ENCODE peak calls at places on chromosome 19, in seven cellular contexts. V is astrocyte of the spinal cord; D is cerebellum; H is activated CD4-positive, CD25-positive, alpha-beta regulatory T cell treated with anti-CD3 and anti-CD28 coated beads, Interleukin-2, amount 50 U/mL, for 16 hours; Y is fibroblast of pulmonary artery; G is hepatic stellate cell; F is HT1080. T is an unnamed sample.

GRCh38 chr19:1663854-1664253 is 11.4 kb upstream of the TCF3 start:
- DNase-seq in V (no peak), D (no peak), H (no peak), Y (no peak), G (no peak), F (no peak), T (no peak)

GRCh38 chr19:35306473-35307246 is 14.7 kb downstream of the MAG start:
- DNase-seq in V (no peak), D (no peak), H (no peak), Y (no peak), G (no peak), F (peak; percentile 18), T (no peak)

GRCh38 chr19:28694812-28695211 is 518.1 kb downstream of the UQCRFS1 start:
- DNase-seq in V (no peak), D (no peak), H (no peak), Y (no peak), G (no peak), F (peak; percentile 65), T (no peak)

GRCh38 chr19:16373989-16374388 is 49.4 kb downstream of the KLF2 start:
- DNase-seq in V (no peak), D (no peak), H (no peak), Y (no peak), G (no peak), F (no peak), T (no peak)

GRCh38 chr19:18310966-18311365 is 11.9 kb downstream of the LSM4 start:
- DNase-seq in V (no peak), D (no peak), H (no peak), Y (no peak), G (no peak), F (no peak), T (no peak)

GRCh38 chr19:2391118-2391725 is 31.2 kb downstream of the TMPRSS9 start:
- DNase-seq in V (peak; percentile 70), D (peak; percentile 73), H (peak; percentile 14), Y (peak; percentile 82), G (peak; percentile 66), F (peak; percentile 52), T (no peak)

GRCh38 chr19:58351996-58352755 is 1.1 kb downstream of the A1BG start:
- DNase-seq in V (no peak), D (no peak), H (no peak), Y (no peak), G (no peak), F (no peak), T (no peak)

GRCh38 chr19:16640951-16641350 is 12.9 kb upstream of the MED26 start:
- DNase-seq in V (no peak), D (peak; percentile 91), H (no peak), Y (no peak), G (no peak), F (no peak), T (no peak)

GRCh38 chr19:6260912-6261636 is 18.7 kb downstream of the MLLT1 start:
- DNase-seq in V (no peak), D (no peak), H (no peak), Y (peak; percentile 30), G (peak; percentile 37), F (peak; percentile 26), T (no peak)

GRCh38 chr19:38974599-38975213 is 836 bp downstream of the FBXO17 start:
- DNase-seq in V (no peak), D (no peak), H (no peak), Y (peak; percentile 30), G (no peak), F (no peak), T (no peak)

GRCh38 chr19:50501186-50501567 is 9.8 kb downstream of the JOSD2 start:
- DNase-seq in V (no peak), D (no peak), H (no peak), Y (no peak), G (no peak), F (no peak), T (no peak)

GRCh38 chr19:558770-559439 is 13.5 kb upstream of the BSG start:
- DNase-seq in V (peak; percentile 20), D (no peak), H (no peak), Y (peak; percentile 57), G (no peak), F (no peak), T (no peak)

GRCh38 chr19:44789943-44790467 is 12.3 kb downstream of the CBLC start:
- DNase-seq in V (no peak), D (no peak), H (no peak), Y (no peak), G (no peak), F (no peak), T (no peak)

GRCh38 chr19:4065430-4066175 is 1.1 kb downstream of the ZBTB7A start:
- DNase-seq in V (peak; percentile 98), D (peak; percentile 100), H (peak; percentile 90), Y (peak; percentile 99), G (peak; percentile 99), F (peak; percentile 81), T (peak; percentile 85)

GRCh38 chr19:42062381-42062780 is 7.6 kb downstream of the GRIK5 start:
- DNase-seq in V (no peak), D (no peak), H (no peak), Y (no peak), G (no peak), F (no peak), T (no peak)

GRCh38 chr19:28640506-28640905 is 572.4 kb downstream of the UQCRFS1 start:
- DNase-seq in V (no peak), D (no peak), H (no peak), Y (no peak), G (no peak), F (no peak), T (no peak)

GRCh38 chr19:16319466-16319865 is 5.2 kb upstream of the KLF2 start:
- DNase-seq in V (peak; percentile 71), D (no peak), H (no peak), Y (peak; percentile 53), G (no peak), F (no peak), T (peak; percentile 99)

GRCh38 chr19:10074153-10074552 is 12.0 kb upstream of the SHFL start:
- DNase-seq in V (no peak), D (no peak), H (no peak), Y (peak; percentile 46), G (no peak), F (peak; percentile 27), T (no peak)

GRCh38 chr19:7868326-7868670 is 5.9 kb downstream of the PRR36 start:
- DNase-seq in V (no peak), D (no peak), H (no peak), Y (no peak), G (no peak), F (no peak), T (no peak)

GRCh38 chr19:12786149-12786870 is 5.0 kb upstream of the JUNB start:
- DNase-seq in V (no peak), D (no peak), H (no peak), Y (no peak), G (no peak), F (no peak), T (no peak)

GRCh38 chr19:12580180-12580694 is 29.0 kb upstream of the ZNF564 start:
- DNase-seq in V (peak; percentile 8), D (no peak), H (no peak), Y (peak; percentile 45), G (peak; percentile 44), F (peak; percentile 53), T (peak; percentile 37)

GRCh38 chr19:3113100-3114017 is 19.2 kb downstream of the GNA11 start:
- DNase-seq in V (no peak), D (no peak), H (no peak), Y (no peak), G (no peak), F (no peak), T (no peak)

GRCh38 chr19:28294395-28294794 is 918.6 kb downstream of the UQCRFS1 start:
- DNase-seq in V (peak; percentile 39), D (no peak), H (no peak), Y (peak; percentile 51), G (peak; percentile 67), F (peak; percentile 78), T (no peak)

GRCh38 chr19:1651548-1652394 is 644 bp downstream of the TCF3 start:
- DNase-seq in V (peak; percentile 39), D (no peak), H (no peak), Y (peak; percentile 26), G (peak; percentile 59), F (no peak), T (peak; percentile 62)

GRCh38 chr19:15540435-15540834 is 32.1 kb downstream of the CYP4F22 start:
- DNase-seq in V (no peak), D (no peak), H (no peak), Y (no peak), G (no peak), F (no peak), T (no peak)

GRCh38 chr19:35973487-35973886 is 21.5 kb upstream of the SDHAF1 start:
- DNase-seq in V (no peak), D (no peak), H (no peak), Y (no peak), G (no peak), F (no peak), T (no peak)

GRCh38 chr19:19538767-19539166 is 702 bp downstream of the CILP2 start:
- DNase-seq in V (no peak), D (no peak), H (no peak), Y (no peak), G (no peak), F (no peak), T (no peak)

GRCh38 chr19:24029941-24030636 is 56.9 kb upstream of the ZNF254 start:
- DNase-seq in V (no peak), D (no peak), H (no peak), Y (no peak), G (no peak), F (no peak), T (no peak)

GRCh38 chr19:46065486-46065885 is 24.7 kb upstream of the IGFL4 start:
- DNase-seq in V (peak; percentile 71), D (no peak), H (no peak), Y (peak; percentile 51), G (no peak), F (peak; percentile 30), T (no peak)

GRCh38 chr19:10290876-10291553 is 1.3 kb downstream of the ICAM5 start:
- DNase-seq in V (no peak), D (no peak), H (no peak), Y (no peak), G (peak; percentile 82), F (no peak), T (no peak)

T was measured in SJSA1.